ENCODE peak calls at places on chromosomes 5 and 9, in six cellular contexts. V is IMR-90, O is A549, J is tibial artery, U is SK-N-SH, W is upper lobe of left lung. T is an unnamed sample. For H3K4me1, the result is how much of the 10 kb centered on the place peaks cover.

GRCh38 chr9:84781431-84781830 is 111.9 kb downstream of the NTRK2 start:
- DNase-seq in V (no peak), O (no peak), J (no peak), U (peak), W (no peak), T (peak)

GRCh38 chr9:79134654-79135053 is 437.1 kb upstream of the TLE4 start:
- DNase-seq in V (peak), O (no peak), J (no peak), U (no peak), W (no peak), T (peak)

GRCh38 chr9:132849168-132849831 is 28.8 kb downstream of the AK8 start:
- DNase-seq in V (no peak), O (no peak), J (no peak), U (peak), W (no peak), T (peak)

GRCh38 chr9:3525088-3525835 is 539 bp downstream of the RFX3 start:
- DNase-seq in V (no peak), O (no peak), J (no peak), U (peak), W (peak), T (no peak)

GRCh38 chr5:35838370-35839042 is 18.2 kb upstream of the IL7R start:
- DNase-seq in V (peak), O (no peak), J (no peak), U (no peak), W (no peak), T (no peak)

GRCh38 chr9:36862206-36863145 is 171.6 kb downstream of the PAX5 start:
- DNase-seq in V (peak), O (peak), J (no peak), U (peak), W (peak), T (peak)

GRCh38 chr9:108953983-108954574 is 19.9 kb downstream of the ABITRAM start:
- DNase-seq in V (peak), O (peak), J (no peak), U (peak), W (no peak), T (peak)

GRCh38 chr5:84306617-84307016 is 78.1 kb downstream of the EDIL3 start:
- DNase-seq in V (peak), O (no peak), J (no peak), U (no peak), W (no peak), T (no peak)

GRCh38 chr5:132469380-132470372 is 20.9 kb downstream of the IRF1 start:
- DNase-seq in V (peak), O (no peak), J (peak), U (no peak), W (no peak), T (no peak)

GRCh38 chr5:127673401-127673800 is 24.5 kb downstream of the CTXN3 start:
- DNase-seq in V (peak), O (no peak), J (no peak), U (no peak), W (no peak), T (no peak)

GRCh38 chr5:43422143-43422542 is 10.0 kb upstream of the CCL28 start:
- DNase-seq in V (peak), O (no peak), J (no peak), U (no peak), W (no peak), T (no peak)

DNA sequence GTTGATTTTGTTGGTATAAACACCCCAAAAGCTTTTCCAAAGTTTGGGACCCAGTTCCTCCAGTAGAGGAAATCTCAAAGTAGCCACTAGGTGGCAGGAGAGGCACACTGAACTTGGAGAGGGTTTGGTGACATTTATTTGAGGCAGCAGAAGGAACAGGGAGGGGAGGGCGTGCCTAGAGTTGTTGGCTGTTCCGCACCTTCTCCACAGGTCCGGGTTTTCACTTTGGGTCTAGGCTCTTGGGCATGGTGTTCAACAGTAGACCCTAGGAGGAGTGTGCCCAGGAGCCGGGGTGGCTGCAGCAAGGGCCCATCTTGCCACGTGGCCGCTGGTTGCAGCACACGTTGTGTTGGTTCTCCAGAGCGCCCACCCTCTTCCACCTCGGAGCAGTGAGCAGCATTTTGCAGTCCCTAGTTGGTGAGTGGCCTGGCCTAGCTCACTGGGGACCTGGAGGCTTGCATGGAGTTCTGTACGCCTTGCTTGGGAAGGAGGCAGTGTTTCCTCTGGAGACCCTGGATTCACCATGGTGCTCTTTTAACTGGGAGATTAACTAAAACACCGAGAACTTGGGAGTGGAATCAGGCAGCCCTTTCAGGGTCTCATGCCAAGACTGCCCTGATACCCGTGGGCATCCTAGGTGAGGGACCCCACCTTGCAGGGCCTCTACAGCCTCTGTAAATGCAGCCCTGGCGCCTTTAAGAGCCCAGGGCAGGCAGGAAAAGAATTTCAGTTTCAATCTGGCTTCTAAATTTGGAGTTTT is 28.2 kb downstream of the PTPA start:
- DNase-seq in V (peak), O (peak), J (peak), U (peak), W (peak), T (peak)
- H3K4me1 ChIP-seq in V (under half), O (half or more), J (half or more), U (under half), W (half or more), T (under half)

GRCh38 chr5:151219138-151219537 is 4.8 kb downstream of the CCDC69 start:
- DNase-seq in V (no peak), O (no peak), J (no peak), U (no peak), W (no peak), T (no peak)

GRCh38 chr5:151218177-151218576 is 5.7 kb downstream of the CCDC69 start:
- DNase-seq in V (no peak), O (no peak), J (no peak), U (no peak), W (no peak), T (no peak)

GRCh38 chr5:151222054-151222768 is 1.7 kb downstream of the CCDC69 start:
- DNase-seq in V (no peak), O (no peak), J (peak), U (no peak), W (no peak), T (no peak)

GRCh38 chr5:151221574-151221973 is 2.3 kb downstream of the CCDC69 start:
- DNase-seq in V (peak), O (no peak), J (no peak), U (no peak), W (no peak), T (no peak)

GRCh38 chr5:151219789-151220188 is 4.1 kb downstream of the CCDC69 start:
- DNase-seq in V (no peak), O (no peak), J (no peak), U (no peak), W (no peak), T (no peak)
- H3K4me1 ChIP-seq in V (under half), O (under half), J (under half), U (under half), W (half or more), T (under half)

DNA sequence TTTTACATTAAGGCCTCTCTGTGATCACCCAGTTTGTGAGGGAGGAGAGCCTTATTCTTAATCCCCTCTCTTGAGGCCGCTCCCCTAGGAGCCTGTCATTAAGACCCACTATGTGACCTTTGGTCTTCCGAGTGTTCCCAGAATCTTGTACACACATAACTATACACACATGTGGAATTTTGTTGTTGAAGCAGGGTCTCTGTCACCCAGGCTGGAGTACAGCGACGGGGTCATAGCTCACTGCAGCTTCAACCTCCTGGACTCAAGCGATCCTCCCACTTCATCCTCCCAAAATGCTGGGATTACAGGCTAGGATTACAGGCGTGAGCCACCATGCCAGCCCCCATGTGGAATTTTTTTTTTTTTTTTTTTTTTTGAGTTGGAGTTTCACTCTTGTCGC is 14.8 kb upstream of the PHYHD1 start:
- DNase-seq in V (no peak), O (no peak), J (no peak), U (no peak), W (no peak), T (no peak)
- H3K4me1 ChIP-seq in V (under half), O (under half), J (half or more), U (under half), W (under half), T (under half)

DNA sequence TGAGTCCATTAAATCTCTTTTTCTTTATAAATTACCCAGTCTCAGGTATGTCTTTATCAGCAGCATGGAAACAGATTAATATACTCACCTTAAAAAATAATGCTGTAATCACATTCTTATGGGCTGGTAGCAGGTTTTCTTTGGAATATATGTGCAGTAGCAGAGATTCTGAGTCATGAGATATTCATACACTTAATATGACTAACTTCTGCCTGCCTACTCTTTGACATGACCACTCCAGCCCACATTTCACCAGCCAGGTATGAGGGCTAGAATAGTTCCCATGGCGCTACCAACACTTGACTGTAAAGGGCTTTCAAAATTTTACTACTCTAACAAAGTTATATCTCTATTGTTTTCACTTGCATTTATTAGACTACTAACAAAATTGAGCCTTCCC is 74.1 kb upstream of the GHR start:
- DNase-seq in V (no peak), O (no peak), J (no peak), U (no peak), W (no peak), T (no peak)
- H3K4me1 ChIP-seq in V (under half), O (under half), J (under half), U (under half), W (under half), T (under half)